ENCODE peak calls at places on chromosomes 1 and 21, in four cellular contexts. One of them, this sample, is unnamed.

GRCh38 chr1:162185299-162185698 is 115.8 kb downstream of the NOS1AP start:
- DNase-seq in thoracic aorta: no peak
- DNase-seq in astrocyte: peak; percentile 55
- DNase-seq in neural progenitor cell: no peak
- DNase-seq in this sample: no peak

GRCh38 chr1:57327331-57327730 is 96.5 kb downstream of the DAB1 start:
- DNase-seq in thoracic aorta: no peak
- DNase-seq in astrocyte: no peak
- DNase-seq in neural progenitor cell: no peak
- DNase-seq in this sample: no peak

GRCh38 chr1:79657916-79658662 is 651.6 kb upstream of the ADGRL4 start:
- DNase-seq in thoracic aorta: no peak
- DNase-seq in astrocyte: no peak
- DNase-seq in neural progenitor cell: peak; percentile 21
- DNase-seq in this sample: no peak

GRCh38 chr1:182681516-182681915 is 2.9 kb downstream of the RGS8 start:
- DNase-seq in thoracic aorta: no peak
- DNase-seq in astrocyte: no peak
- DNase-seq in neural progenitor cell: no peak
- DNase-seq in this sample: no peak

GRCh38 chr1:218813247-218813646 is 360.4 kb upstream of the LYPLAL1 start:
- DNase-seq in thoracic aorta: no peak
- DNase-seq in astrocyte: peak; percentile 76
- DNase-seq in neural progenitor cell: no peak
- DNase-seq in this sample: no peak

GRCh38 chr1:157237522-157237921 is 99.3 kb upstream of the ETV3 start:
- DNase-seq in thoracic aorta: no peak
- DNase-seq in astrocyte: no peak
- DNase-seq in neural progenitor cell: no peak
- DNase-seq in this sample: no peak

GRCh38 chr1:88736633-88737248 is 52.7 kb downstream of the PKN2 start:
- DNase-seq in thoracic aorta: no peak
- DNase-seq in astrocyte: peak; percentile 15
- DNase-seq in neural progenitor cell: peak; percentile 25
- DNase-seq in this sample: no peak

GRCh38 chr1:229318056-229318455 is 24.8 kb downstream of the CCSAP start:
- DNase-seq in thoracic aorta: no peak
- DNase-seq in astrocyte: peak; percentile 59
- DNase-seq in neural progenitor cell: no peak
- DNase-seq in this sample: no peak

GRCh38 chr1:59418361-59418760 is 121.5 kb downstream of the FGGY start:
- DNase-seq in thoracic aorta: no peak
- DNase-seq in astrocyte: peak; percentile 62
- DNase-seq in neural progenitor cell: no peak
- DNase-seq in this sample: no peak

GRCh38 chr1:27544818-27545612 is 55.0 kb upstream of the WASF2 start:
- DNase-seq in thoracic aorta: no peak
- DNase-seq in astrocyte: peak; percentile 64
- DNase-seq in neural progenitor cell: no peak
- DNase-seq in this sample: no peak

GRCh38 chr1:31101147-31101502 is 35.6 kb upstream of the PUM1 start:
- DNase-seq in thoracic aorta: no peak
- DNase-seq in astrocyte: peak; percentile 79
- DNase-seq in neural progenitor cell: no peak
- DNase-seq in this sample: no peak

GRCh38 chr1:185880779-185881333 is 146.7 kb downstream of the HMCN1 start:
- DNase-seq in thoracic aorta: peak; percentile 11
- DNase-seq in astrocyte: no peak
- DNase-seq in neural progenitor cell: no peak
- DNase-seq in this sample: no peak

GRCh38 chr21:32819702-32820101 is 48.1 kb upstream of the PAXBP1 start:
- DNase-seq in thoracic aorta: no peak
- DNase-seq in astrocyte: peak; percentile 80
- DNase-seq in neural progenitor cell: no peak
- DNase-seq in this sample: no peak

GRCh38 chr1:175717610-175718195 is 25.7 kb downstream of the TNR start:
- DNase-seq in thoracic aorta: no peak
- DNase-seq in astrocyte: no peak
- DNase-seq in neural progenitor cell: peak; percentile 40
- DNase-seq in this sample: no peak

GRCh38 chr1:83626603-83627002 is 372.3 kb downstream of the TTLL7 start:
- DNase-seq in thoracic aorta: no peak
- DNase-seq in astrocyte: no peak
- DNase-seq in neural progenitor cell: no peak
- DNase-seq in this sample: no peak

GRCh38 chr21:15031790-15032357 is 32.9 kb downstream of the NRIP1 start:
- DNase-seq in thoracic aorta: no peak
- DNase-seq in astrocyte: peak; percentile 90
- DNase-seq in neural progenitor cell: no peak
- DNase-seq in this sample: no peak

GRCh38 chr21:15037095-15037730 is 27.6 kb downstream of the NRIP1 start:
- DNase-seq in thoracic aorta: no peak
- DNase-seq in astrocyte: no peak
- DNase-seq in neural progenitor cell: no peak
- DNase-seq in this sample: no peak

GRCh38 chr21:15037894-15038293 is 26.9 kb downstream of the NRIP1 start:
- DNase-seq in thoracic aorta: no peak
- DNase-seq in astrocyte: no peak
- DNase-seq in neural progenitor cell: no peak
- DNase-seq in this sample: no peak

GRCh38 chr21:15036189-15036588 is 28.6 kb downstream of the NRIP1 start:
- DNase-seq in thoracic aorta: no peak
- DNase-seq in astrocyte: no peak
- DNase-seq in neural progenitor cell: no peak
- DNase-seq in this sample: no peak

DNA sequence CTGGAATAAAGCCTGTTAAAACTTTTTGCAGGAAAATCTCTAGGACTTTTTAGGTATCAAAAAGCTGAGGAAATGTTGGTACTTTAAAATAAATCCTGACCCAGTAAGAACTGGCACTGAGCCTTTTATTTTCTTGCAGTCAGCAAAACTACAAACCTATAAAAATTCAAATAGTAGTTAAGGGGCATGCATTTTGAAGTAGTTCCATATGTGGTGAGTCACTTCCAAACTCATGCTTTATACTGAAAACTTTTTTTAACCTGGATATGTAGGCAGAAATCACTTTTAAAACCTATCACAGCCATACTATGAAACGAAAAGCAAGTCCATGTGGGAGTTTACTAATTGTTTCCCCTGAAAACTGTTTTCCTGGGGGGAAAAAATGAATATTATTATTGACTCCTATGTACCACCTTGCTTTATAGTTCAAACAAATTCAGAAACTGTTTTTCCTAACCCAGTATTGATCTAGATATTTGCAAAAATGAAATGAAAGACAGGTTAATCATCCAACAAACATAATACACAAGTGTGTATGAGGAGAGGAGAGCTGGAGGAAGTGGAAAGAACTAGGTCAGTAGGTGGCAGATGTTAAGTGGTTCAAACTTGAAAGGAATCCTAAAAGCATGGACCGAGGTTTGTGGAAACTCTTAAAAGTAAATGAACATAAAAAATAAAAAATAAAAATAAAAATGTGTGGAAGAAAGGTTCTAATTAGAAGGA is 30.5 kb downstream of the NRIP1 start:
- DNase-seq in thoracic aorta: no peak
- DNase-seq in astrocyte: peak; percentile 64
- DNase-seq in neural progenitor cell: no peak
- DNase-seq in this sample: no peak
- TF ChIP-seq CTCF in thoracic aorta: no peak
- TF ChIP-seq CTCF in astrocyte: no peak
- TF ChIP-seq CTCF in neural progenitor cell: no peak
- TF ChIP-seq CTCF in this sample: no peak

GRCh38 chr1:65267291-65268087 is 41.9 kb upstream of the DNAJC6 start:
- DNase-seq in thoracic aorta: no peak
- DNase-seq in astrocyte: no peak
- DNase-seq in neural progenitor cell: no peak
- DNase-seq in this sample: no peak

GRCh38 chr1:65263286-65263685 is 46.1 kb upstream of the DNAJC6 start:
- DNase-seq in thoracic aorta: no peak
- DNase-seq in astrocyte: no peak
- DNase-seq in neural progenitor cell: no peak
- DNase-seq in this sample: no peak

GRCh38 chr1:65266501-65266900 is 42.8 kb upstream of the DNAJC6 start:
- DNase-seq in thoracic aorta: no peak
- DNase-seq in astrocyte: no peak
- DNase-seq in neural progenitor cell: no peak
- DNase-seq in this sample: no peak

GRCh38 chr1:65264197-65264929 is 45.0 kb upstream of the DNAJC6 start:
- DNase-seq in thoracic aorta: no peak
- DNase-seq in astrocyte: peak; percentile 52
- DNase-seq in neural progenitor cell: peak; percentile 74
- DNase-seq in this sample: no peak

GRCh38 chr1:65265296-65266271 is 43.8 kb upstream of the DNAJC6 start:
- DNase-seq in thoracic aorta: no peak
- DNase-seq in astrocyte: peak; percentile 12
- DNase-seq in neural progenitor cell: peak; percentile 89
- DNase-seq in this sample: no peak
- TF ChIP-seq CTCF in thoracic aorta: peak; percentile 11
- TF ChIP-seq CTCF in astrocyte: no peak
- TF ChIP-seq CTCF in neural progenitor cell: peak; percentile 58
- TF ChIP-seq CTCF in this sample: no peak

GRCh38 chr1:5991784-5992033 is 516 bp downstream of the NPHP4 start:
- DNase-seq in thoracic aorta: no peak
- DNase-seq in astrocyte: no peak
- DNase-seq in neural progenitor cell: no peak
- DNase-seq in this sample: no peak

GRCh38 chr1:5992814-5993552 is 758 bp upstream of the NPHP4 start:
- DNase-seq in thoracic aorta: no peak
- DNase-seq in astrocyte: no peak
- DNase-seq in neural progenitor cell: peak; percentile 63
- DNase-seq in this sample: no peak

GRCh38 chr1:5990913-5991783 is 1.1 kb downstream of the NPHP4 start:
- DNase-seq in thoracic aorta: no peak
- DNase-seq in astrocyte: peak; percentile 12
- DNase-seq in neural progenitor cell: peak; percentile 87
- DNase-seq in this sample: no peak

GRCh38 chr1:5993553-5994510 is 1.6 kb upstream of the NPHP4 start:
- DNase-seq in thoracic aorta: no peak
- DNase-seq in astrocyte: no peak
- DNase-seq in neural progenitor cell: no peak
- DNase-seq in this sample: no peak

GRCh38 chr1:5992034-5992813 is at the start of gene NPHP4:
- DNase-seq in thoracic aorta: peak; percentile 98
- DNase-seq in astrocyte: peak; percentile 100
- DNase-seq in neural progenitor cell: peak; percentile 100
- DNase-seq in this sample: peak; percentile 98
- TF ChIP-seq CTCF in thoracic aorta: no peak
- TF ChIP-seq CTCF in astrocyte: no peak
- TF ChIP-seq CTCF in neural progenitor cell: peak; percentile 10
- TF ChIP-seq CTCF in this sample: no peak

GRCh38 chr1:198186916-198187580 is 30.2 kb downstream of the NEK7 start:
- DNase-seq in thoracic aorta: no peak
- DNase-seq in astrocyte: peak; percentile 40
- DNase-seq in neural progenitor cell: no peak
- DNase-seq in this sample: no peak

GRCh38 chr1:198184516-198184915 is 27.7 kb downstream of the NEK7 start:
- DNase-seq in thoracic aorta: no peak
- DNase-seq in astrocyte: no peak
- DNase-seq in neural progenitor cell: no peak
- DNase-seq in this sample: no peak

GRCh38 chr1:198185101-198185500 is 28.3 kb downstream of the NEK7 start:
- DNase-seq in thoracic aorta: no peak
- DNase-seq in astrocyte: no peak
- DNase-seq in neural progenitor cell: no peak
- DNase-seq in this sample: no peak

GRCh38 chr1:198185759-198186158 is 29.0 kb downstream of the NEK7 start:
- DNase-seq in thoracic aorta: no peak
- DNase-seq in astrocyte: no peak
- DNase-seq in neural progenitor cell: no peak
- DNase-seq in this sample: no peak

DNA sequence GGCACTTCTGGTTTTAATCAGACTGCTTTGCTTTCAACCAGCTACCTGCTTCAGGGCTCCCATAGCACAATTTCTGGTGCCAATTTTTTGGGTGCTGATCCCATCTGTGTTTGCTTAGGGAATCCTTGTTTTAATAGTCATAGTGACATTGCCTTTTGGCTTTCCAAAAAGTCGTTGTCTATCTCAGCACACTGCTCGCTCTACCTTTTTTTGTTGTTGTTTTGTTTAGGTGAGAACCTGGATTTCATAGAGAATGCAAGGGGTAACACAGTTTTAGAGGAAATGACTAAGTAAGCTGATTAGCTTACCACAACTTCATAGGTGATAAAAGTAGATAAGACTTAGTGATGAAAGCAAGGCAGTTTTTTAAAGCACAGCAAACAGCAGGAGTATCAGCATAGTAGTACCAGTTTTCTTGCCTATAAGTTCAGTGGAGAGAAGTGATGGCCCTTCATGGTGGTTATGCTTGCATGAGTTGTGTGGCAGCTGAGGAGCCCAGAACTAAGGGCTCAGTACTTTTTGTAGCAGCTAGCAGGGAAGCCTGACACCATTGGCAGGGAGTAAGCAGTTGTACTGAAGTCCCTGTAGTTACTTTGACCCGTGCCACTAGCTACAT is 31.3 kb downstream of the NEK7 start:
- DNase-seq in thoracic aorta: no peak
- DNase-seq in astrocyte: no peak
- DNase-seq in neural progenitor cell: no peak
- DNase-seq in this sample: no peak
- TF ChIP-seq CTCF in thoracic aorta: no peak
- TF ChIP-seq CTCF in astrocyte: no peak
- TF ChIP-seq CTCF in neural progenitor cell: no peak
- TF ChIP-seq CTCF in this sample: no peak

DNA sequence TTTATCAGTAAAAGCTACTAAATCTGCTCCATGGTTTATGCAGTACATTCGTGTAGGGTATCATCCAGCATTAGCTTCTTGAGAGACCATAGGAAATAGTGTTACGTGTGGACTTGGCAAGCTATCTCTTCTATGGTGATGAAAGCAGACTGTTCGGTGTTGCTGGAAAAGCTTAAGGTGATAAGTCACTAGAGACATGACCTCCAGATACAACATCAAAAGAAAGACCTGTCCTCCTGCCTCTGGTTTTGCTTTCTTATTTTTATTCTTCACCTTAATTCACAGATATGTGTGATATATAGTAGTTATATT is 53.5 kb upstream of the S1PR1 start:
- DNase-seq in thoracic aorta: no peak
- DNase-seq in astrocyte: peak; percentile 9
- DNase-seq in neural progenitor cell: no peak
- DNase-seq in this sample: no peak
- TF ChIP-seq CTCF in thoracic aorta: no peak
- TF ChIP-seq CTCF in astrocyte: no peak
- TF ChIP-seq CTCF in neural progenitor cell: no peak
- TF ChIP-seq CTCF in this sample: no peak

GRCh38 chr1:38018864-38019343 is 6.4 kb downstream of the UTP11 start:
- DNase-seq in thoracic aorta: no peak
- DNase-seq in astrocyte: no peak
- DNase-seq in neural progenitor cell: no peak
- DNase-seq in this sample: no peak
- TF ChIP-seq CTCF in thoracic aorta: peak; percentile 29
- TF ChIP-seq CTCF in astrocyte: peak; percentile 75
- TF ChIP-seq CTCF in neural progenitor cell: peak; percentile 63
- TF ChIP-seq CTCF in this sample: no peak

DNA sequence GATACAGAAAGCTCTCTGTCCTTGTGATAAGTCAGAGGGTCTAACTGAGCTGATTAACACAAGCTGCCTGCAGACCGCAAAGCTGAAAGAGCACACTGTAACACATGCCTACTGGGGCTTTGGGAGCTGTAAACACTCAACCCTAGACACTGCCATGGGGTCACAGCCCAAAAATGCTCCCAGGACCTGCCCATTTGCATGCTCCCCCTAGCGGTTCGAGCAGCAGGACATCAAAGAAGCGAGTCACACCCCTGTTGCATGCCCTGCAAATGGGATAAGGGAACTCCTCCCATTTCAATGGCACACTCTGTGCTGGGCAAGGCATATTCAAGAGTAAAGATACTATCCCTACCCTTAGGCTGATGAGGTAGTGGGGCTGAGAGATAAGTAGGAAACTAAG is 22.8 kb downstream of the LCE3E start:
- DNase-seq in thoracic aorta: no peak
- DNase-seq in astrocyte: no peak
- DNase-seq in neural progenitor cell: no peak
- DNase-seq in this sample: no peak
- TF ChIP-seq CTCF in thoracic aorta: no peak
- TF ChIP-seq CTCF in astrocyte: no peak
- TF ChIP-seq CTCF in neural progenitor cell: no peak
- TF ChIP-seq CTCF in this sample: no peak